ENCODE peak calls at places on chromosome 19, in seven cellular contexts. K is CD4-positive, CD25-positive, alpha-beta regulatory T cell; B is GM23248; J is effector memory CD4-positive, alpha-beta T cell; W is uterus; F is CD8-positive, alpha-beta memory T cell; S is breast epithelium. D is an unnamed sample. For H3K4me1, the result is how much of the 10 kb centered on the place peaks cover.

GRCh38 chr19:28130066-28130511 is 1082.9 kb downstream of the UQCRFS1 start:
- DNase-seq in K (no peak), B (no peak), J (no peak), W (no peak), F (no peak), S (no peak), D (no peak)

GRCh38 chr19:12346896-12347295 is 13.5 kb upstream of the ZNF563 start:
- DNase-seq in K (peak), B (no peak), J (no peak), W (no peak), F (peak), S (no peak), D (peak)

GRCh38 chr19:51637362-51637978 is 7.3 kb upstream of the SIGLEC5 start:
- DNase-seq in K (peak), B (peak), J (no peak), W (no peak), F (no peak), S (no peak), D (no peak)

GRCh38 chr19:5937550-5937949 is 23.5 kb downstream of the CAPS start:
- DNase-seq in K (no peak), B (no peak), J (no peak), W (no peak), F (no peak), S (no peak), D (no peak)

GRCh38 chr19:474126-475078 is 13.6 kb upstream of the SHC2 start:
- DNase-seq in K (no peak), B (no peak), J (no peak), W (no peak), F (no peak), S (no peak), D (no peak)

GRCh38 chr19:51026554-51026831 is at the start of gene KLK11:
- DNase-seq in K (no peak), B (no peak), J (no peak), W (no peak), F (no peak), S (no peak), D (no peak)

GRCh38 chr19:16376649-16377048 is 52.0 kb downstream of the KLF2 start:
- DNase-seq in K (peak), B (peak), J (no peak), W (peak), F (no peak), S (no peak), D (peak)

GRCh38 chr19:1503089-1503924 is 9.5 kb downstream of the ADAMTSL5 start:
- DNase-seq in K (peak), B (peak), J (no peak), W (no peak), F (peak), S (no peak), D (peak)

GRCh38 chr19:21256722-21257121 is 72.5 kb downstream of the ZNF708 start:
- DNase-seq in K (no peak), B (peak), J (no peak), W (no peak), F (no peak), S (no peak), D (no peak)

GRCh38 chr19:13964776-13965175 is 12.5 kb downstream of the DCAF15 start:
- DNase-seq in K (no peak), B (no peak), J (no peak), W (no peak), F (no peak), S (no peak), D (no peak)

GRCh38 chr19:42217522-42218442 is at the start of gene DEDD2:
- DNase-seq in K (peak), B (peak), J (peak), W (peak), F (peak), S (peak), D (peak)
- H3K27ac ChIP-seq in K (peak), B (peak), J (peak), W (peak), F (peak), S (peak), D (peak)

DNA sequence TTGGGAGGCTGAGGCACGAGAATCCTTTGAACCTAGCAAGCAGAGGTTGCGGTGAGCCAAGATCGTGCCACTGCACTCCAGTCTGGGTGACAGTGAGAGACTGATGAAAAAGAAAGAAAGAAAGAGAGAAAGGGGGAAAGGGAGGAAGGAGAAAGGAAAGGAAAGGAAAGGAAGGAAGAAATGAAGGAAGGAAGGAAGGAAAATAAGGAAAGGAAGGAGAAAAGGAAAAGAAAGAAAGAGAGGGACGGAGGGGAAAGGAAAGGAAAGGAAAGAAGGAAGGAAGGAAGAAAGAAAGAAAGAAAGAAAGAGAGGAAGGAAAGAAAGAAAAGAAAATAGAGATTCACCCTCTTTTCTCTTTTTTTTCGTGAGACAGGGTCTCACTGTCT is 8.7 kb downstream of the PDE4A start:
- DNase-seq in K (no peak), B (no peak), J (no peak), W (no peak), F (no peak), S (no peak), D (no peak)
- H3K4me1 ChIP-seq in K (half or more), B (under half), J (half or more), W (under half), F (half or more), S (under half), D (half or more)

DNA sequence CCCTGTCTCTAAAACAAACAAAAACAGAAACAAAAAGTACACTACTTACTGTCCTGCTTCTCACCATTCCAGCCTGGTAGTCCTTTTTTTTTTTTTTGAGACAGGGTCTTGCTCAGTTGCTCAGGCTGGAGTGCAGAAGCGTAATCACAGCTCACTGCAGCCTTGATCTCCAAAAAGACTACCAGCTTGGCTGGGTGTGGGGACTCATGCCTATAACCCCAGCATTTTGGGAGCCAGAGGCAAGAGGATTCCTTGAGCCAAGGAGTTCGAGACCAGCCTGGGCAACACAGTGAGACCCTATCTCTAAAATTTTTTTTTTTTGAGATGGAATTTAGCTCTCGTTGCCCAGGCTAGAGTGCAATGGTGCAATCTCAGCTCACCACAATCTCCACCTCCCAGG is 5.1 kb upstream of the GDF15 start:
- DNase-seq in K (no peak), B (no peak), J (no peak), W (no peak), F (no peak), S (no peak), D (no peak)
- H3K27ac ChIP-seq in K (no peak), B (peak), J (no peak), W (peak), F (peak), S (peak), D (no peak)

DNA sequence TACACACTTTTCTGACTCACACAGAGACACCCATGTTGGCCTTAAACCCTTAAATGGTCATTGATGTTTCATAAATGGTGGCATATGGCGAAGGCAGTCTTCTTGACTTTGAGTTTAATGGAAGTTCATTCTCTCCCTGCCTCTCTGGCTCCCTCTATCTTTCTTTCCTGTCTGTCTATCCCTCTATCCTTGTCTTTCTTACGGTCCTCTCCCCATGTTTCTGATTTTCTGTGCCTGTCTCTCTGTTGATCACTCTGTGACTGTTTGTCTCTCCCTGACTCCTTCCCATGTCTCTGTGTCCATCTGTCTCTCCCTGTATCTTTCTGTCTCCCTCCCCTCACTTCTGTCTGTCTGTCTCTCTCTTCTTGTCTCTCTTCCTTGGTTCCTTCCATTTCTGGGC is 43.2 kb upstream of the SHKBP1 start:
- DNase-seq in K (no peak), B (no peak), J (no peak), W (no peak), F (no peak), S (no peak), D (no peak)
- H3K4me1 ChIP-seq in K (under half), B (under half), J (under half), W (under half), F (under half), S (under half), D (under half)

DNA sequence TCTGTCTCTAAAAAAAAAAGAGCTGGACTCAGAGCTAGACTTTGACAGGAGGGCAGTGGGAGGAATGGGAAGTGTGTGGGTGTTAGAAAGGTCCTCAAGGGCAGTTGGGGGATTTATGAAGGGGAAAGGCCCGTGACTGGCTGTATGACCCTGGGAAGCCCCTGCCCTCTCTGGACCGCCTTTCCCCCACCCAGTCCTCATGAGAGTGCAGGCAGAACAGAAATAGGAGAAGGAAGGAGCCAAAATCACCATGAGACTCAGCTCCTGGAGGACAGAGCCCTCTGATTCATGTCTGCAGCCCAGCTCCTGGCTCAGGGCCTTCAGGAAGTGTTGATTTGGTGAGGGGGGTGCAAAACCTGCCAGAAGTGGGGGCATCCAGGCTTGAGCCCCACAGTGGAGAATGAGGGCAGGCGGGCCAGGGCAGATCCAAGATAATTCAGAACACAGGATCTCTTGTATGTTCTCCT is 8.7 kb upstream of the SMG9 start:
- DNase-seq in K (no peak), B (peak), J (no peak), W (no peak), F (no peak), S (no peak), D (no peak)
- H3K27ac ChIP-seq in K (no peak), B (peak), J (peak), W (no peak), F (no peak), S (peak), D (no peak)

DNA sequence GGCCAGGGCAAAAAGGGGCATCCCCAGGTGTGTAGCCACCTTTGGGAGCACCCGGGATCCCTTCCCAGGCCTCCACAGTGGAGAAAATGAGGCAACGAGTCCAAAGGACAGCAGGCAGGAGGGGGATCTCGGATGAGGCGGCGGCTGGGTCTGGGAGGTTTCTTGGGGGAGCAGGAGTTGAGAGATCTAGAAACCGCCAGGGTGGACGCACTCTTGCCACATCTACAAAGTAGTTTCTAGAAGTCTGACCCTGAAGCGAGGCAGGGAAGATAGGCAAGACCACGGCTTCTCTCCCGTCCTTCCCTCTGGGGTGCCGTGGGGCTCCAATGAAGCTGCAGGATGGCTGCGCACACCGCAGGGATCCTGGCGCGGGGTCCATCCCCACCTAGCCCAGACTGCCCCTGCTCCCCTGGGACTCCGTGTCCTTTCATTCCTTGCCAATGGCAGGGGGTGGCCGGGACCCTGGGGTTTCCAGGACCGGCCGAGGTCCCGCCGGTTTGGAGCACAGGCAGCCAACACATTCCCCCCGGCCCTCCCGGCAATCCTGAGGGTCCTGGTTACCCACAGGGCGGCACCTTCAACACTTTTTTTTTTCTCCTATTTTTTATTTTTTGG is 21.5 kb upstream of the ZBTB7A start:
- DNase-seq in K (no peak), B (no peak), J (no peak), W (no peak), F (no peak), S (no peak), D (no peak)
- H3K4me1 ChIP-seq in K (half or more), B (under half), J (half or more), W (under half), F (half or more), S (under half), D (half or more)

GRCh38 chr19:57559404-57560025 is at the start of gene ZNF550:
- DNase-seq in K (peak), B (peak), J (peak), W (peak), F (peak), S (peak), D (peak)

GRCh38 chr19:57563547-57563946 is 3.9 kb upstream of the ZNF550 start:
- DNase-seq in K (no peak), B (no peak), J (no peak), W (no peak), F (no peak), S (no peak), D (no peak)

GRCh38 chr19:57559008-57559403 is 657 bp downstream of the ZNF550 start:
- DNase-seq in K (peak), B (peak), J (no peak), W (no peak), F (no peak), S (no peak), D (no peak)

GRCh38 chr19:57558525-57558924 is 1.1 kb downstream of the ZNF550 start:
- DNase-seq in K (no peak), B (peak), J (no peak), W (no peak), F (no peak), S (no peak), D (no peak)

GRCh38 chr19:57560049-57560491 is 407 bp upstream of the ZNF550 start:
- DNase-seq in K (no peak), B (peak), J (no peak), W (peak), F (no peak), S (peak), D (no peak)
- H3K27ac ChIP-seq in K (peak), B (peak), J (no peak), W (peak), F (no peak), S (peak), D (peak)

GRCh38 chr19:45162464-45163143 is 1.8 kb upstream of the NKPD1 start:
- DNase-seq in K (no peak), B (no peak), J (no peak), W (no peak), F (no peak), S (peak), D (no peak)

GRCh38 chr19:45163156-45163555 is 2.4 kb upstream of the NKPD1 start:
- DNase-seq in K (no peak), B (no peak), J (no peak), W (no peak), F (no peak), S (no peak), D (no peak)

GRCh38 chr19:45160870-45161714 is at the start of gene NKPD1:
- DNase-seq in K (no peak), B (peak), J (no peak), W (no peak), F (no peak), S (peak), D (no peak)

GRCh38 chr19:45163751-45164150 is 3.0 kb upstream of the NKPD1 start:
- DNase-seq in K (no peak), B (no peak), J (no peak), W (no peak), F (no peak), S (no peak), D (no peak)

GRCh38 chr19:45161715-45162463 is 1.1 kb upstream of the NKPD1 start:
- DNase-seq in K (no peak), B (peak), J (no peak), W (no peak), F (no peak), S (no peak), D (no peak)
- H3K4me1 ChIP-seq in K (under half), B (under half), J (under half), W (under half), F (under half), S (under half), D (under half)

GRCh38 chr19:41226874-41227390 is 7.9 kb downstream of the AXL start:
- DNase-seq in K (no peak), B (no peak), J (no peak), W (no peak), F (no peak), S (no peak), D (no peak)
- H3K27ac ChIP-seq in K (no peak), B (peak), J (no peak), W (peak), F (peak), S (peak), D (no peak)

DNA sequence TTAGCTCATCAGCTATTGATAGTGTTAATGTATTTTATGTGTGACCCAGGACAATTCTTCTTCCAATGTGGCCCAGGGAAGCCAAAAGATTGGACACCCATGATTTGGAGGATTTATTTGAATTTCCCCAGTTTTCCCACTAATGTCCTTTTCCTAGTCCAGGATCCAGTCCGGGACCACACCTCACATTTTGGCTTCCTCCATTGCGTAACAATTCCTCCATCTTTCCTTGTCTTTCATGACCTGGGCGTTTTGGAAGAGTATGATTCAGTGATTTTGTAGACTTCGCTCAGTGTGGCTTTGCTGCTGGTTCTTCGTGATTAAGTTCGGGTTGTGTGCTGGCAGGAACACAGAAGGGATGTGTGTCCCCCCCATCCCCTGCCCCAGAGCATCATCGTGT is 3.3 kb upstream of the ATP4A start:
- DNase-seq in K (no peak), B (no peak), J (no peak), W (no peak), F (no peak), S (no peak), D (no peak)
- H3K4me1 ChIP-seq in K (under half), B (under half), J (under half), W (under half), F (under half), S (under half), D (under half)

D was measured in CD4-positive, alpha-beta memory T cell.